ENCODE peak calls at places on chromosomes 5 and 9, in seven cellular contexts. One of them, this sample, is unnamed.

GRCh38 chr9:113462781-113463286 is 693 bp upstream of the RGS3 start:
- DNase-seq in endodermal cell: no peak
- DNase-seq in MM.1S: peak; percentile 77
- DNase-seq in IMR-90: no peak
- DNase-seq in endothelial cell of umbilical vein: no peak
- DNase-seq in GM23248: no peak
- DNase-seq in neural progenitor cell: peak; percentile 15
- DNase-seq in this sample: no peak

GRCh38 chr9:1083325-1083913 is 33.3 kb downstream of the DMRT2 start:
- DNase-seq in GM23248: peak; percentile 44
- DNase-seq in IMR-90: no peak
- DNase-seq in endodermal cell: peak; percentile 32
- DNase-seq in MM.1S: no peak
- DNase-seq in neural progenitor cell: no peak
- DNase-seq in endothelial cell of umbilical vein: no peak
- DNase-seq in this sample: peak; percentile 26

GRCh38 chr9:84874583-84874982 is 205.1 kb downstream of the NTRK2 start:
- DNase-seq in MM.1S: peak; percentile 61
- DNase-seq in endothelial cell of umbilical vein: peak; percentile 67
- DNase-seq in GM23248: peak; percentile 28
- DNase-seq in endodermal cell: no peak
- DNase-seq in IMR-90: no peak
- DNase-seq in neural progenitor cell: no peak
- DNase-seq in this sample: no peak

GRCh38 chr9:32351845-32352244 is 32.6 kb upstream of the ACO1 start:
- DNase-seq in GM23248: peak; percentile 5
- DNase-seq in MM.1S: no peak
- DNase-seq in endothelial cell of umbilical vein: no peak
- DNase-seq in endodermal cell: peak; percentile 85
- DNase-seq in IMR-90: peak; percentile 2
- DNase-seq in neural progenitor cell: peak; percentile 66
- DNase-seq in this sample: peak; percentile 18

GRCh38 chr5:68070641-68071191 is 144.8 kb upstream of the PIK3R1 start:
- DNase-seq in endothelial cell of umbilical vein: no peak
- DNase-seq in neural progenitor cell: no peak
- DNase-seq in MM.1S: no peak
- DNase-seq in endodermal cell: no peak
- DNase-seq in GM23248: peak; percentile 61
- DNase-seq in IMR-90: no peak
- DNase-seq in this sample: no peak

GRCh38 chr9:21836437-21837161 is 34.2 kb downstream of the MTAP start:
- DNase-seq in endothelial cell of umbilical vein: peak; percentile 98
- DNase-seq in IMR-90: peak; percentile 100
- DNase-seq in MM.1S: no peak
- DNase-seq in endodermal cell: no peak
- DNase-seq in GM23248: peak; percentile 97
- DNase-seq in neural progenitor cell: no peak
- DNase-seq in this sample: peak; percentile 97

GRCh38 chr5:150272531-150272930 is 17.0 kb downstream of the CAMK2A start:
- DNase-seq in IMR-90: peak; percentile 52
- DNase-seq in endodermal cell: peak; percentile 87
- DNase-seq in neural progenitor cell: peak; percentile 80
- DNase-seq in GM23248: peak; percentile 55
- DNase-seq in endothelial cell of umbilical vein: peak; percentile 18
- DNase-seq in MM.1S: peak; percentile 69
- DNase-seq in this sample: peak; percentile 72

GRCh38 chr9:107127608-107128007 is 155.5 kb upstream of the RAD23B start:
- DNase-seq in endodermal cell: peak; percentile 75
- DNase-seq in MM.1S: no peak
- DNase-seq in neural progenitor cell: no peak
- DNase-seq in endothelial cell of umbilical vein: no peak
- DNase-seq in IMR-90: no peak
- DNase-seq in GM23248: no peak
- DNase-seq in this sample: no peak

GRCh38 chr9:115132648-115133047 is 14.7 kb upstream of the TNC start:
- DNase-seq in endothelial cell of umbilical vein: no peak
- DNase-seq in neural progenitor cell: no peak
- DNase-seq in endodermal cell: no peak
- DNase-seq in IMR-90: peak; percentile 89
- DNase-seq in MM.1S: no peak
- DNase-seq in GM23248: no peak
- DNase-seq in this sample: no peak

GRCh38 chr9:6873862-6874261 is 116.1 kb downstream of the KDM4C start:
- DNase-seq in endothelial cell of umbilical vein: peak; percentile 79
- DNase-seq in IMR-90: peak; percentile 56
- DNase-seq in neural progenitor cell: no peak
- DNase-seq in GM23248: peak; percentile 38
- DNase-seq in endodermal cell: no peak
- DNase-seq in MM.1S: no peak
- DNase-seq in this sample: no peak

GRCh38 chr9:132090771-132091170 is 11.1 kb upstream of the MED27 start:
- DNase-seq in IMR-90: no peak
- DNase-seq in GM23248: peak; percentile 45
- DNase-seq in neural progenitor cell: no peak
- DNase-seq in MM.1S: no peak
- DNase-seq in endothelial cell of umbilical vein: no peak
- DNase-seq in endodermal cell: no peak
- DNase-seq in this sample: peak; percentile 87

GRCh38 chr5:127697894-127698600 is 5.1 kb upstream of the CCDC192 start:
- DNase-seq in endothelial cell of umbilical vein: no peak
- DNase-seq in endodermal cell: no peak
- DNase-seq in IMR-90: peak; percentile 51
- DNase-seq in neural progenitor cell: no peak
- DNase-seq in MM.1S: no peak
- DNase-seq in GM23248: peak; percentile 73
- DNase-seq in this sample: peak; percentile 70

GRCh38 chr9:133309608-133310007 is 26.4 kb downstream of the SURF6 start:
- DNase-seq in IMR-90: no peak
- DNase-seq in endodermal cell: no peak
- DNase-seq in MM.1S: no peak
- DNase-seq in endothelial cell of umbilical vein: no peak
- DNase-seq in neural progenitor cell: no peak
- DNase-seq in GM23248: no peak
- DNase-seq in this sample: no peak

GRCh38 chr9:81614335-81614734 is 75.0 kb downstream of the TLE1 start:
- DNase-seq in neural progenitor cell: no peak
- DNase-seq in MM.1S: no peak
- DNase-seq in endothelial cell of umbilical vein: no peak
- DNase-seq in GM23248: no peak
- DNase-seq in endodermal cell: no peak
- DNase-seq in IMR-90: no peak
- DNase-seq in this sample: no peak
- H3K4me3 ChIP-seq in neural progenitor cell: no peak overlapping the region
- H3K4me3 ChIP-seq in MM.1S: no peak overlapping the region
- H3K4me3 ChIP-seq in endothelial cell of umbilical vein: no peak overlapping the region
- H3K4me3 ChIP-seq in GM23248: no peak overlapping the region
- H3K4me3 ChIP-seq in endodermal cell: no peak overlapping the region
- H3K4me3 ChIP-seq in IMR-90: no peak overlapping the region
- H3K4me3 ChIP-seq in this sample: no peak overlapping the region

GRCh38 chr5:2039180-2039531 is 156.4 kb upstream of the IRX4 start:
- DNase-seq in MM.1S: no peak
- DNase-seq in endodermal cell: no peak
- DNase-seq in GM23248: no peak
- DNase-seq in endothelial cell of umbilical vein: no peak
- DNase-seq in neural progenitor cell: peak; percentile 32
- DNase-seq in IMR-90: no peak
- DNase-seq in this sample: no peak
- H3K9ac ChIP-seq in MM.1S: no peak overlapping the region
- H3K9ac ChIP-seq in endodermal cell: no peak overlapping the region
- H3K9ac ChIP-seq in GM23248: no peak overlapping the region
- H3K9ac ChIP-seq in endothelial cell of umbilical vein: no peak overlapping the region
- H3K9ac ChIP-seq in neural progenitor cell: no peak overlapping the region
- H3K9ac ChIP-seq in IMR-90: no peak overlapping the region
- H3K9ac ChIP-seq in this sample: no peak overlapping the region

GRCh38 chr5:113325054-113325453 is 109.7 kb downstream of the TSSK1B start:
- DNase-seq in endodermal cell: no peak
- DNase-seq in IMR-90: peak; percentile 27
- DNase-seq in MM.1S: no peak
- DNase-seq in GM23248: no peak
- DNase-seq in endothelial cell of umbilical vein: peak; percentile 56
- DNase-seq in neural progenitor cell: no peak
- DNase-seq in this sample: no peak

GRCh38 chr5:113329981-113330380 is 104.8 kb downstream of the TSSK1B start:
- DNase-seq in GM23248: no peak
- DNase-seq in IMR-90: no peak
- DNase-seq in neural progenitor cell: no peak
- DNase-seq in endothelial cell of umbilical vein: no peak
- DNase-seq in MM.1S: no peak
- DNase-seq in endodermal cell: no peak
- DNase-seq in this sample: no peak

GRCh38 chr5:113331201-113331551 is 103.6 kb downstream of the TSSK1B start:
- DNase-seq in MM.1S: no peak
- DNase-seq in neural progenitor cell: no peak
- DNase-seq in GM23248: peak; percentile 81
- DNase-seq in endodermal cell: no peak
- DNase-seq in endothelial cell of umbilical vein: no peak
- DNase-seq in IMR-90: peak; percentile 68
- DNase-seq in this sample: peak; percentile 29

GRCh38 chr5:113330533-113331200 is 104.1 kb downstream of the TSSK1B start:
- DNase-seq in endothelial cell of umbilical vein: peak; percentile 75
- DNase-seq in MM.1S: peak; percentile 81
- DNase-seq in neural progenitor cell: peak; percentile 31
- DNase-seq in endodermal cell: no peak
- DNase-seq in IMR-90: peak; percentile 60
- DNase-seq in GM23248: peak; percentile 78
- DNase-seq in this sample: peak; percentile 74
- H3K4me3 ChIP-seq in endothelial cell of umbilical vein: no peak overlapping the region
- H3K4me3 ChIP-seq in MM.1S: peak overlapping the region; percentile 22
- H3K4me3 ChIP-seq in neural progenitor cell: no peak overlapping the region
- H3K4me3 ChIP-seq in endodermal cell: no peak overlapping the region
- H3K4me3 ChIP-seq in IMR-90: no peak overlapping the region
- H3K4me3 ChIP-seq in GM23248: peak overlapping the region; percentile 61
- H3K4me3 ChIP-seq in this sample: no peak overlapping the region

GRCh38 chr9:125372441-125373226 is 111.0 kb downstream of the GAPVD1 start:
- DNase-seq in GM23248: no peak
- DNase-seq in MM.1S: no peak
- DNase-seq in endodermal cell: no peak
- DNase-seq in IMR-90: no peak
- DNase-seq in neural progenitor cell: no peak
- DNase-seq in endothelial cell of umbilical vein: no peak
- DNase-seq in this sample: no peak

GRCh38 chr9:125370786-125371185 is 109.2 kb downstream of the GAPVD1 start:
- DNase-seq in IMR-90: no peak
- DNase-seq in MM.1S: no peak
- DNase-seq in endothelial cell of umbilical vein: no peak
- DNase-seq in endodermal cell: no peak
- DNase-seq in neural progenitor cell: no peak
- DNase-seq in GM23248: no peak
- DNase-seq in this sample: no peak

GRCh38 chr9:125361837-125362531 is 100.4 kb downstream of the GAPVD1 start:
- DNase-seq in neural progenitor cell: peak; percentile 38
- DNase-seq in MM.1S: no peak
- DNase-seq in GM23248: peak; percentile 36
- DNase-seq in endodermal cell: peak; percentile 76
- DNase-seq in endothelial cell of umbilical vein: peak; percentile 13
- DNase-seq in IMR-90: peak; percentile 17
- DNase-seq in this sample: peak; percentile 46

DNA sequence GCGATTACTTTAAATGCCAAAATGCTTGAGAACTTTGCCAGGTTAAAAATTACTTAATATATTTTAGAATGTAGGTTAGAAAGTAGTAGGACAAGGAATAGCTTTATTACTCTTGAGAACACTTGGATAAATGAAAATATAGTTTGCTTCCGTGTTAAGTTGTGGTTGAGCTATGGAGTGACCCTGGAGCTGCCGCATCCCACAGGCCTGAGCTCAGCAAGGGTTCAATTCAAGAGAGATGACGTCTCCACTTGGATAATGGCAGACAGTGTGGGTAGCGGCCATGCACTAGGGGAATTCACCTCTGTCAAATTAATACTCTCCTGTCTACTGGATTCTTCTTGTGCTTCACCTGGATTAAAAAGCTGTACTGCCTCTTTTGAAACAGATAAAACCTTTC is 105.0 kb downstream of the GAPVD1 start:
- DNase-seq in GM23248: no peak
- DNase-seq in MM.1S: no peak
- DNase-seq in IMR-90: no peak
- DNase-seq in neural progenitor cell: no peak
- DNase-seq in endothelial cell of umbilical vein: no peak
- DNase-seq in endodermal cell: no peak
- DNase-seq in this sample: no peak
- H3K9ac ChIP-seq in GM23248: no peak overlapping the region
- H3K9ac ChIP-seq in MM.1S: no peak overlapping the region
- H3K9ac ChIP-seq in IMR-90: no peak overlapping the region
- H3K9ac ChIP-seq in neural progenitor cell: no peak overlapping the region
- H3K9ac ChIP-seq in endothelial cell of umbilical vein: no peak overlapping the region
- H3K9ac ChIP-seq in endodermal cell: no peak overlapping the region
- H3K9ac ChIP-seq in this sample: no peak overlapping the region

DNA sequence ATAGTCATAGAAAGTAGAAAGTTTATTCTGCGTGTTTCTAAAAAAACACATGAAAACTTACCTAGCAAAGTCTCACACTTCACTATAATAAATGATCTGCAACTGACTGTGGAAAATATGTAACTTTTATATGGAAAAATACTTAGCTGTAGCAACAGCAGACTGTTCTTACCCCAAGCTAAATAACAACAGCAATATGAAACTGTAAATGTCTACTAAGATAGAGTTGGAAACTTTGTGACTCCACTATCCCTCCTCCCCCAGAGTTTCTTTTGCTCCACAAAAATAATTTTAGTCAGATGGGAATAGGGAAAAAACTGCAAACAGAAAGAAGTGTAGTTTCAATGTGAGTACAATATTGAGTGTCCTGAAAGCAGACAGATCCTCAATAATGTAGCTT is 21.0 kb downstream of the MLLT3 start:
- DNase-seq in neural progenitor cell: no peak
- DNase-seq in MM.1S: no peak
- DNase-seq in endodermal cell: no peak
- DNase-seq in IMR-90: no peak
- DNase-seq in GM23248: no peak
- DNase-seq in endothelial cell of umbilical vein: no peak
- DNase-seq in this sample: no peak
- H3K4me3 ChIP-seq in neural progenitor cell: no peak overlapping the region
- H3K4me3 ChIP-seq in MM.1S: no peak overlapping the region
- H3K4me3 ChIP-seq in endodermal cell: no peak overlapping the region
- H3K4me3 ChIP-seq in IMR-90: no peak overlapping the region
- H3K4me3 ChIP-seq in GM23248: no peak overlapping the region
- H3K4me3 ChIP-seq in endothelial cell of umbilical vein: no peak overlapping the region
- H3K4me3 ChIP-seq in this sample: no peak overlapping the region

DNA sequence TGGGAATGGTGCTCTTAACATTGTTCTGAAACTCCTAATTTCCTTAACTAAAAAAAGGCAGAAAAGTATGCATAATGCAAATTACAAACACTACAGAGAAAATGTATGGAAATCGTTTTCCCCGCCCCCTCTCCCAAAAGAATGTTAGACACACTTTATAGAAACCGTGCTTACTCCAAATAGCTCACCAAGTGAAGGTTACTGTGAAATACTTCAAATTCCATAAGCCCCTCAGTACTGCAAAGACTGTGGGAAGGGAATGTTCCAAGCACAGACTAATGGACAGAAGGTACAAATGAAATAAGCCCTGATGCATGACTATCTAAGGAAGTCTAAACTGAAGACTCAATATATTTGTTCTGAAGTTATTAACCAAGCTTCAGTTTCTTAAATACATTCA is 12.5 kb downstream of the MAPKAP1 start:
- DNase-seq in endodermal cell: peak; percentile 65
- DNase-seq in MM.1S: no peak
- DNase-seq in neural progenitor cell: peak; percentile 14
- DNase-seq in GM23248: no peak
- DNase-seq in endothelial cell of umbilical vein: no peak
- DNase-seq in IMR-90: peak; percentile 12
- DNase-seq in this sample: no peak
- H3K9ac ChIP-seq in endodermal cell: no peak overlapping the region
- H3K9ac ChIP-seq in MM.1S: no peak overlapping the region
- H3K9ac ChIP-seq in neural progenitor cell: no peak overlapping the region
- H3K9ac ChIP-seq in GM23248: no peak overlapping the region
- H3K9ac ChIP-seq in endothelial cell of umbilical vein: no peak overlapping the region
- H3K9ac ChIP-seq in IMR-90: no peak overlapping the region
- H3K9ac ChIP-seq in this sample: no peak overlapping the region